ENCODE peak calls at places on chromosome 19, in four cellular contexts. O, Y, E and F are unnamed samples. For H3K4me1, the result is how much of the 10 kb centered on the place peaks cover.

GRCh38 chr19:19049406-19049805 is 14.4 kb upstream of the SLC25A42 start:
- DNase-seq in O (no peak), Y (no peak), E (no peak), F (no peak)

GRCh38 chr19:18612772-18613588 is at the start of gene TMEM59L:
- DNase-seq in O (no peak), Y (peak), E (no peak), F (peak)

GRCh38 chr19:18231775-18232174 is 5.5 kb upstream of the PDE4C start:
- DNase-seq in O (no peak), Y (peak), E (no peak), F (no peak)

GRCh38 chr19:30791116-30791515 is 418.9 kb downstream of the ZNF536 start:
- DNase-seq in O (no peak), Y (no peak), E (no peak), F (no peak)

GRCh38 chr19:11797491-11797890 is 832 bp upstream of the ZNF491 start:
- DNase-seq in O (peak), Y (peak), E (peak), F (peak)

GRCh38 chr19:52689804-52690394 is 44.9 kb downstream of the ZNF611 start:
- DNase-seq in O (peak), Y (peak), E (no peak), F (peak)

GRCh38 chr19:49496574-49497008 is 357 bp downstream of the RPS11 start:
- DNase-seq in O (no peak), Y (no peak), E (no peak), F (no peak)

GRCh38 chr19:49468746-49469447 is 5.1 kb upstream of the FLT3LG start:
- DNase-seq in O (no peak), Y (peak), E (no peak), F (peak)

GRCh38 chr19:11018743-11019142 is 57.9 kb downstream of the SMARCA4 start:
- DNase-seq in O (no peak), Y (no peak), E (no peak), F (no peak)

GRCh38 chr19:40691421-40692211 is 1.2 kb upstream of the NUMBL start:
- DNase-seq in O (no peak), Y (peak), E (no peak), F (no peak)

GRCh38 chr19:46482645-46483044 is 11.3 kb upstream of the PNMA8A start:
- DNase-seq in O (no peak), Y (no peak), E (no peak), F (peak)

GRCh38 chr19:13557756-13558398 is 51.6 kb upstream of the CACNA1A start:
- DNase-seq in O (no peak), Y (peak), E (peak), F (no peak)

GRCh38 chr19:42335971-42336370 is 10.5 kb downstream of the MEGF8 start:
- DNase-seq in O (no peak), Y (no peak), E (no peak), F (no peak)

GRCh38 chr19:29484876-29485275 is 40.9 kb upstream of the VSTM2B start:
- DNase-seq in O (no peak), Y (peak), E (no peak), F (no peak)

GRCh38 chr19:47243776-47244547 is 12.4 kb upstream of the CCDC9 start:
- DNase-seq in O (peak), Y (peak), E (peak), F (peak)

GRCh38 chr19:30577551-30578090 is 205.4 kb downstream of the ZNF536 start:
- DNase-seq in O (no peak), Y (no peak), E (no peak), F (no peak)

GRCh38 chr19:8342684-8343482 is at the start of gene KANK3:
- DNase-seq in O (peak), Y (peak), E (peak), F (peak)
- H3K4me1 ChIP-seq in O (under half), Y (under half), E (under half), F (under half)

DNA sequence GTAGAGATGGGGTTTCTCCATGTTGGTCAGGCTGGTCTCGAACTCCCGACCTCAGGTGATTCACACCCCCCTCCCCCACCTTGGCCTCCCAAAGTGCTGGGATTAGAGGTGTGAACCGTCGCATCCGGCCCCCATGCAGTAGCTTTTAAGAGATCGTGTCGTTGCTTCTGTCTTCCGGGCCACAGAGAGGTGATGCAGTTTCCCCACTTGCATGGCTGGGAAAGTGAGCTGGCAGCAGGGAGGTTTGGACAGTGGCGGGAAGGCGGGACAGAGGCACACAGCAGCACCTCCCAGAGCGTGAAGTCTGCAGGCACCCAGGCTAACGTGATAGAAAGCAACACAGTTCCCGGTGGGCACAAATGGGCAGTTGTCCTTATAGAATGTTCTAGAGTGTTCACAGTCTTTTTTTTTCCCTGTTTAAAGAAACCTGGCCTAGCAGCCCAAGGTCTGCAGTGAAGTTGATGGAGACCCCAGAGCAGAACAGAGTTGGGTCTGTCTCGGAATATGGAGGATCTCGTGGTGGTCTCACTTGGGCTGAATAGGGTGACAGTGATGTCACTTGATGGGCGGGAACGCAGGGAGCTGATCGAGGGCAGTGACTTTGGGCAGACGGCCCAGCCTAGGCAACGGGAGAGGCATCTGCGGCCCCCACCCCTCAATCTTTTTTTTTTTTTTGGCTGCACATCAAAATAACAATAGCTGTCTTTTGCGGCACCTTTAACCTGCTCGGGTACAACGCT is 4.9 kb downstream of the UHRF1 start:
- DNase-seq in O (no peak), Y (no peak), E (no peak), F (peak)
- H3K4me3 ChIP-seq in O (no peak), Y (no peak), E (peak), F (no peak)

GRCh38 chr19:50638576-50638975 is 1.1 kb downstream of the SYT3 start:
- DNase-seq in O (no peak), Y (no peak), E (no peak), F (no peak)

GRCh38 chr19:50636317-50637085 is 3.2 kb downstream of the SYT3 start:
- DNase-seq in O (no peak), Y (no peak), E (no peak), F (no peak)

GRCh38 chr19:50639121-50640112 is at the start of gene SYT3:
- DNase-seq in O (no peak), Y (peak), E (no peak), F (peak)

GRCh38 chr19:50644315-50644915 is 4.7 kb upstream of the SYT3 start:
- DNase-seq in O (no peak), Y (no peak), E (no peak), F (no peak)

GRCh38 chr19:50640368-50640767 is 687 bp upstream of the SYT3 start:
- DNase-seq in O (no peak), Y (no peak), E (no peak), F (no peak)
- H3K9ac ChIP-seq in O (no peak), Y (peak), E (peak), F (no peak)

DNA sequence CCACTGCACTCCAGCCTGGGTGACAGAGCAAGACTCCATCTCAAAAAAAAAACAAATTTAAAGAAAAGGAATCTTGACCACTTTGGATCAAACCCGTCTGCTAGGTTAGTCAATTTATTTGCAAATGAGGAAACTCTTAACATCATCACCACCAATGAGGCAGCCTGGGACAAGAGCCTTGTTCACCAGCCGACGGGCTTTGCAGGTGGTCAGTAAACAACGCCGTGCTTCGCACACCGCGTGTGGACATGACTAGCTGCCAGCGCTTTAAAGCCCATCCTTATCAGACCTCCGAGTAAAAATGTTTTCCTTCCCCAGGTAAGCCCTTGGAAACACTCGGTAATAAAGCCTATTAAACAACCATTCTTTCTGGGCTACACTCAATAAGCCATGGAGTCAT is 41.9 kb downstream of the INSR start:
- DNase-seq in O (no peak), Y (no peak), E (no peak), F (no peak)
- H3K4me1 ChIP-seq in O (under half), Y (under half), E (under half), F (under half)

GRCh38 chr19:51124729-51125128 is at the start of gene SIGLEC9:
- DNase-seq in O (no peak), Y (no peak), E (no peak), F (no peak)

GRCh38 chr19:51124216-51124615 is 490 bp upstream of the SIGLEC9 start:
- DNase-seq in O (no peak), Y (no peak), E (no peak), F (no peak)

GRCh38 chr19:51123381-51124186 is 1.1 kb upstream of the SIGLEC9 start:
- DNase-seq in O (no peak), Y (no peak), E (no peak), F (no peak)

GRCh38 chr19:51127032-51127431 is 2.3 kb downstream of the SIGLEC9 start:
- DNase-seq in O (no peak), Y (no peak), E (no peak), F (no peak)

DNA sequence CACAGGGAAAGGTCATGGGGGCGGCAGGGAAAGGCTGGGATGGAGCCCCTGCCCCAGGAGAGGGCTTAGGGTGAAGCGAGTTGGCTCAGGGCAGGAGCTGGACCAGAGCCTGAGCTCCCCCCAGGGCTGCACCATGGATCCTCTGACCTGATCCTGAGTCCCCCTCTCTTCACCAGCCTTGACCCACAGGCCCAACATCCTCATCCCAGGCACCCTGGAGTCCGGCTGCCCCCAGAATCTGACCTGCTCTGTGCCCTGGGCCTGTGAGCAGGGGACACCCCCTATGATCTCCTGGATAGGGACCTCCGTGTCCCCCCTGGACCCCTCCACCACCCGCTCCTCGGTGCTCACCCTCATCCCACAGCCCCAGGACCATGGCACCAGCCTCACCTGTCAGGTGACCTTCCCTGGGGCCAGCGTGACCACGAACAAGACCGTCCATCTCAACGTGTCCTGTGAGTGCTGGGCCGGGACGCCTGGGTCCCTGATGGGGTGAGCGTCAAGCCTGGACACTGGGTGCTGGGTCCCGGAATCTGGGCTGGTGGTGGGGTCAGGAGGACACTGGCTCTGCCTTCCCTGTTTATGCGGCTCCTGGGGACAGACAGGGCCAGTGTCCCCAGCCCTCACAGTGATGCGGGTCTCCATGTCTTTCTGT is 842 bp downstream of the SIGLEC9 start:
- DNase-seq in O (no peak), Y (peak), E (no peak), F (no peak)
- H3K4me3 ChIP-seq in O (no peak), Y (no peak), E (no peak), F (no peak)

DNA sequence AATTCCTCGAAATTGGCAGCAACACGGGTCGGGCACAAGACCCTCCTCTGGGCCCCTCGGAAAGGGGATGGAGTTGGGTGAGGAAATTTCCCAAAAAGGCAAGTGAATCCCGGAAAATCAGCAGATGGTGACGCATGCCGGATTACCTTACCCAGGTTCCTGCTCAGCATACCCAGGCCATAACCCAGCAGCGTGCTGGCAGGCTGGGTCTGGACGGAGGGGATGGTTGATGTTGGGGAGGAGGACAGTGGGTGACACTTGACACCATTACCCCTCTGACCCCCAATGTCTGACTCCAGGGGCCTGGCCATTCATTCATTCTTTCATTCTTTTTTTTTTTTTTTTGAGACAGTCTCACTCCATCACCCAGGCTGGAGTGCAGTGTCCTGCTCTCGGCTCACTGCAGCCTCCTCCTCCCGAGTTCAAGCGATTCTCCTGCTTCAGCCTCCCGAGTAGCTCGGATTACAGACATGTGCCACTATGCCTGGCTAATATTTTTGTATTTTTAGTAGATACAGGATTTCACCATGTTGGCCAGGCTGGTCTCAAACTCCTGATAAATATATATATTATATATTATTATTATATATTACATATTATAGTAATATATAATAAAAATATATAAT is 794 bp downstream of the PVR start:
- DNase-seq in O (peak), Y (peak), E (no peak), F (peak)
- H3K9ac ChIP-seq in O (peak), Y (peak), E (peak), F (peak)

DNA sequence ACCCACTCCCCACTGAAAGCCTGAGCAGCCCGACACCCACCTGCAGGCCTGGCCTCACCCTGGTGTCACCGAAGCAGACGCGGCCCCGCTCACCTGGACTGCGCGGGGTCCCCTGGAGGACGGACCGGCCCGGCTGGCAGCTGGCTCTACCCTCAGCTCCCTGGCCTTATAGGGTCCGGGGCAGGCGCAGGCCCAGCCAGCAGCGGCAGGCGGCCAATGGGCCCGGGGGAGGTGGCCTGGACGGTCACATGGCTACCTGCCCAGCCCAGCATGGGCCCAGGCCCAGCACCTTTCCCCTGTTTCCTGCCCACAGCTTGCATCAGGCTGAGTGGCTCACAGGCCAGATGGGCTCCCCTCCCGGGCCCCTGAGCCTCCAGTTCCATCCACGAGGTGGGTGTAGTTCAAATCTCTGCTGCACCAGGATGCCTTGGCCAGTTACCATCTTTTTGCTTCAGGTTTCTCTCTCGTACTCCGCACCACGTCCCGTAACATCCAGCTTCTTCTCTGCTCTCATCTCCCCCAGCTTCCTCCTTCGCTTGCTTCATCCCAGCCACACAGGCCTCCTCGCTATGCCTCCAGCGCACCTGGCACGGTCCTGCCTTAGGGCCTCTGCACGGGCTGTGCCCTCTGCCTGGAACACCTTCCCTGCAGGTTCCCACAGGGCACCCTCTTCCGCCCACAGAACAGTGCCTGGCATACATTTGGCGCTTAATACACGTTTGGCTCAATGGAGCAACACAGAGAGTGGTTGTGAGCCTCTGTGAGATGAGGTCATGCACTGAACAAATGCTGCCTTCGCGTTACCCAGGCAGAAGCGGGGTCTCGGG is at the start of gene PLIN4:
- DNase-seq in O (no peak), Y (peak), E (no peak), F (peak)
- H3K4me1 ChIP-seq in O (under half), Y (under half), E (under half), F (half or more)

GRCh38 chr19:16358456-16358855 is 33.8 kb downstream of the KLF2 start:
- DNase-seq in O (no peak), Y (no peak), E (no peak), F (no peak)
- H3K4me3 ChIP-seq in O (no peak), Y (no peak), E (no peak), F (no peak)